ENCODE peak calls at places on chromosome 20, in eight cellular contexts. H is HS-5; O is activated T-cell treated with anti-CD3 and anti-CD28 coated beads, Interleukin-2, amount 50 U/mL, for 72 hours; U is hepatocyte; E is IMR-90; M is activated naive CD4-positive, alpha-beta T cell treated with Interleukin-2 at 50 U/mL for 16 hours; J is fibroblast of the conjunctiva; Z is HFFc6. R is an unnamed sample.

GRCh38 chr20:63359164-63359934 is 1.8 kb downstream of the CHRNA4 start:
- DNase-seq in H (no peak), O (no peak), U (no peak), E (no peak), M (no peak), J (no peak), Z (no peak), R (no peak)

GRCh38 chr20:47713163-47713562 is 72.1 kb downstream of the SULF2 start:
- DNase-seq in H (no peak), O (no peak), U (no peak), E (no peak), M (no peak), J (no peak), Z (no peak), R (no peak)

GRCh38 chr20:60306516-60306915 is 348.3 kb downstream of the CDH26 start:
- DNase-seq in H (no peak), O (no peak), U (no peak), E (no peak), M (no peak), J (no peak), Z (no peak), R (no peak)

GRCh38 chr20:55255016-55255415 is 750.3 kb downstream of the CBLN4 start:
- DNase-seq in H (no peak), O (no peak), U (no peak), E (no peak), M (no peak), J (no peak), Z (no peak), R (no peak)

GRCh38 chr20:1900321-1900791 is 5.1 kb downstream of the SIRPA start:
- DNase-seq in H (no peak), O (no peak), U (peak; percentile 88), E (peak; percentile 80), M (no peak), J (peak; percentile 59), Z (peak; percentile 73), R (no peak)

GRCh38 chr20:768426-768978 is at the start of gene SLC52A3:
- DNase-seq in H (no peak), O (no peak), U (peak; percentile 58), E (no peak), M (no peak), J (no peak), Z (no peak), R (peak; percentile 14)

GRCh38 chr20:19783966-19784401 is 25.9 kb downstream of the RIN2 start:
- DNase-seq in H (no peak), O (no peak), U (no peak), E (peak; percentile 82), M (no peak), J (peak; percentile 18), Z (peak; percentile 86), R (no peak)

GRCh38 chr20:9256359-9256758 is 187.5 kb downstream of the PLCB4 start:
- DNase-seq in H (no peak), O (no peak), U (no peak), E (no peak), M (no peak), J (no peak), Z (no peak), R (no peak)

GRCh38 chr20:54208492-54209044 is 681 bp downstream of the PFDN4 start:
- DNase-seq in H (peak; percentile 96), O (no peak), U (peak; percentile 54), E (peak; percentile 63), M (no peak), J (no peak), Z (peak; percentile 52), R (no peak)

GRCh38 chr20:38141154-38141888 is 23.7 kb downstream of the TGM2 start:
- DNase-seq in H (no peak), O (no peak), U (no peak), E (no peak), M (no peak), J (no peak), Z (no peak), R (no peak)

GRCh38 chr20:34299925-34300806 is 3.0 kb downstream of the AHCY start:
- DNase-seq in H (no peak), O (no peak), U (peak; percentile 30), E (peak; percentile 44), M (no peak), J (no peak), Z (peak; percentile 8), R (no peak)

GRCh38 chr20:52103469-52103910 is 88.1 kb downstream of the ZFP64 start:
- DNase-seq in H (no peak), O (no peak), U (no peak), E (peak; percentile 20), M (no peak), J (no peak), Z (peak; percentile 61), R (peak; percentile 38)

GRCh38 chr20:17652411-17652810 is 29.6 kb downstream of the RRBP1 start:
- DNase-seq in H (no peak), O (no peak), U (no peak), E (no peak), M (no peak), J (no peak), Z (no peak), R (no peak)

GRCh38 chr20:25025091-25025861 is 32.7 kb downstream of the ACSS1 start:
- DNase-seq in H (no peak), O (no peak), U (no peak), E (no peak), M (no peak), J (no peak), Z (no peak), R (no peak)